ENCODE peak calls at places on chromosomes 3 and 15, in five cellular contexts. D is RWPE1, H is HFF-Myc, X is tibial artery, Y is mesothelial cell of epicardium. B is an unnamed sample.
A peak's percentile ranks its signal among the peaks of the same experiment; 100 is the strongest.

GRCh38 chr15:89781055-89781454 is 4.9 kb downstream of the MESP2 start:
- DNase-seq in D (peak; percentile 33), H (no peak), X (no peak), Y (no peak), B (no peak)

GRCh38 chr3:28575100-28575747 is 226.6 kb upstream of the AZI2 start:
- DNase-seq in D (no peak), H (no peak), X (peak; percentile 71), Y (peak; percentile 19), B (no peak)

GRCh38 chr15:60476713-60477112 is 2.2 kb downstream of the ICE2 start:
- DNase-seq in D (no peak), H (no peak), X (no peak), Y (no peak), B (no peak)

GRCh38 chr3:16883726-16884083 is 1.1 kb upstream of the PLCL2 start:
- DNase-seq in D (no peak), H (no peak), X (no peak), Y (no peak), B (no peak)

GRCh38 chr15:71730277-71731144 is 79.8 kb upstream of the NR2E3 start:
- DNase-seq in D (peak; percentile 69), H (no peak), X (no peak), Y (no peak), B (no peak)

GRCh38 chr15:62782896-62783295 is 259.7 kb upstream of the TPM1 start:
- DNase-seq in D (no peak), H (no peak), X (no peak), Y (no peak), B (no peak)

GRCh38 chr3:86785381-86785780 is 205.6 kb downstream of the VGLL3 start:
- DNase-seq in D (peak; percentile 6), H (no peak), X (no peak), Y (no peak), B (no peak)

GRCh38 chr3:79052054-79052681 is 715.6 kb downstream of the ROBO1 start:
- DNase-seq in D (no peak), H (no peak), X (no peak), Y (no peak), B (no peak)

GRCh38 chr15:99452728-99453643 is 112.8 kb upstream of the MEF2A start:
- DNase-seq in D (no peak), H (no peak), X (peak; percentile 94), Y (no peak), B (peak; percentile 85)

GRCh38 chr3:172107403-172107802 is 68.0 kb downstream of the FNDC3B start:
- DNase-seq in D (no peak), H (no peak), X (no peak), Y (no peak), B (no peak)

GRCh38 chr15:67049351-67050044 is 15.9 kb upstream of the SMAD3 start:
- DNase-seq in D (no peak), H (no peak), X (peak; percentile 77), Y (no peak), B (no peak)

GRCh38 chr15:63339006-63339766 is 42.5 kb downstream of the CA12 start:
- DNase-seq in D (peak; percentile 36), H (no peak), X (no peak), Y (no peak), B (no peak)

GRCh38 chr3:69181592-69182211 is 59.3 kb upstream of the LMOD3 start:
- DNase-seq in D (no peak), H (peak; percentile 57), X (no peak), Y (no peak), B (no peak)

GRCh38 chr3:25782938-25783660 is at the start of gene NGLY1:
- DNase-seq in D (peak; percentile 63), H (peak; percentile 30), X (peak; percentile 91), Y (peak; percentile 73), B (peak; percentile 94)

GRCh38 chr15:52331490-52332240 is 36.1 kb upstream of the MYO5C start:
- DNase-seq in D (peak; percentile 60), H (no peak), X (no peak), Y (no peak), B (no peak)

GRCh38 chr15:73677146-73677607 is 7.0 kb upstream of the CD276 start:
- DNase-seq in D (peak; percentile 49), H (no peak), X (peak; percentile 84), Y (no peak), B (peak; percentile 84)

GRCh38 chr15:47616876-47617275 is 100.4 kb upstream of the SEMA6D start:
- DNase-seq in D (no peak), H (no peak), X (no peak), Y (no peak), B (no peak)

GRCh38 chr3:183434992-183435391 is 6.6 kb upstream of the MCF2L2 start:
- DNase-seq in D (no peak), H (no peak), X (no peak), Y (no peak), B (peak; percentile 27)

GRCh38 chr3:56864886-56865527 is 63.3 kb upstream of the ARHGEF3 start:
- DNase-seq in D (no peak), H (no peak), X (no peak), Y (no peak), B (no peak)

GRCh38 chr3:5348229-5348628 is 160.7 kb downstream of the EDEM1 start:
- DNase-seq in D (no peak), H (no peak), X (no peak), Y (no peak), B (no peak)

GRCh38 chr3:63047068-63047467 is 171.9 kb upstream of the CADPS start:
- DNase-seq in D (no peak), H (no peak), X (no peak), Y (no peak), B (no peak)

DNA sequence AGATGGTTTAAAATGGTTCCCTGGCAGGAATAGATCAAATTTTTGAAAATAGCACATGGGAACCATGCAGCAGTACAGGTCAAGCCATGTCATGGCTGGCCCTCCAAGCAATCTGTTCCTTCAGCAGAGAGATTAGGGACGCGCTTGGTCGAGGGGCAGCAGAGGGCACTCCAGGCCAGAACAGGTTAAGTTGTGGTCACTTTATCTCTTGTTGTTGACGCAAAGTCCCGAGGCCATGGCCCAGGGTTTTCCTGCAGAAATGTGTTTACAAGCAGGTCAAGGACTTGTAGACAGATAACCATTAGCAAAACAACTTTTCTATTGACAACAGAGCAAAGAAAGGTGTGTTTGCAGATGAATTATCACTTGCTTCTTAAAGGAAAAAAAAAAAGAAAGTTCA is 570.0 kb upstream of the NR2F2 start:
- DNase-seq in D (no peak), H (no peak), X (no peak), Y (no peak), B (no peak)
- TF ChIP-seq CTCF in D (no peak), H (no peak), X (no peak), Y (no peak), B (no peak)

DNA sequence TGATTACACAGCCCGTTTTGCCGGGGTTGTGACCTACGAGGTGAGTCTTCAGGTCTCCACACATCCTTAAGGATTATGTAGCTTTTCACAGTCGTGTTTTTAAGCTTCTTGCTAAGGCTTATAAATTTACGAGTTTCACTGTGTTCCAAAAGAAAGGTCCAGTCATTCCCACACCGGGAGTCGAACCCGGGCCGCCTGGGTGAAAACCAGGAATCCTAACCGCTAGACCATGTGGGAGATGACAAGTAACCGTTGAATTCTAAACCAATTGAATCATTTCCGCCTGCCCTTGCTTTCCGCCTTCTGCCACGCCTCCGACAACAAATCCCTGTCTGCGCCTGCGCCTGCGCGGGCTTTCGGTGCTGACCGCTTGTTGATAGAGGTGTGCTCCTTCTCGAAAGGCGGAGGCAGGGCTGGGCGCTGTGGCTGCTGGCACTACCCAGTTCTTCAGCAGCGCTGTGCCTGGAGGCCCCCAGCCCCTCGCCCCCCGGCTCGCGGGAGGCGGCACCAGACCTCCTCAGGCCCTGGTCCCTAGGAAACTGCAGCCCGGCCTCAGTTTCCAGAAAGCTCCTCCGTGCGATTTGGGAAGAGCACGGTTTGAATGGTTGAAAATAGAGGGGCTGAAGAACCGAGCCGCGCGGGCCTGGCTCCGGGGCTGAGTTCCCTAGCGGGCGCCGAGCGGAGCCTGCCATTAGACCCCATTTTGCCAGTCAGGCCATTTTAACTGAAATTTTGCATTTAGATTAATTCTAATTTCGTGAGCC is 219.1 kb upstream of the ATP10A start:
- DNase-seq in D (peak; percentile 98), H (peak; percentile 88), X (peak; percentile 98), Y (peak; percentile 95), B (peak; percentile 99)
- TF ChIP-seq CTCF in D (no peak), H (no peak), X (peak; percentile 12), Y (no peak), B (no peak)

DNA sequence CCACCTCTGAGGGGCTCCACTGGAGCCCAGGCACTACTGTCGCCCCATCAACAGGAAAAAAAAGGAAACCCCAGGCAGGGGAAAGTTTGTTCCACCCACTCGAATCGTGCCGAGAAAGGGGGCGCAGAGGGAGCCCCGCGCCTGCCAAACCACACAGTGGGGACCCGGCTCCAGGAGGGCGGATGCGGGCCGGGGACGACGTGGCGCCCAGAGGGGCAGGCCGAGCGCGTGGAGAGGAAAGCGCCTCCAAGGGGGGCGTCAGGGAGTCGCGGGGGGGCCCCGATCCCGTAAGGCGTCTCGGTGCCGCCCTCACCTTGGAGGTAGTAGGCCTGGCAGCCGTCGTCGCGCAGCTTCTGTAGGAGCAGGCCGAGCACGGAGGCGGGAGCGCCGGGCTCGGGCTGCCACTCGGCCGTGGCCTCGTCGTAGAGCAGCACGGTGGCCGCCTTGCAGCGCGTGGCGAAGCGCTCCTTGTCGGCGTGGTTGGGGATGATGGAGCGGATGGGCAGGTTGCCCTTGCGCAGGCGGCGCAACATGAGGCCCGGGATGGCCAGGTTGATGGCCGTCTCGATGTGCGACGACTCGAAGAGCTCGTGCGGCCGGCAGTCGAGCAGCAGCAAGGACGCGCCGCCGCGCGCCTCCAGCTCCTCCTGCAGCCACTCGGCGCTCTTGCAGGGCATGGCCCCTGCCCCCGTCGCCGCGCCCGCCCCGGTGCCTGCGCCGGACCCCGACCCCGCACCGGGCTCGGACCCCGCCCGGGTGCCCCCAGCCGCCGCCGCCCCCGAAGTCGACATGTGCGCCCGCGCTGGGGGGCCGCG is 627 bp downstream of the DUSP7 start:
- DNase-seq in D (no peak), H (no peak), X (no peak), Y (no peak), B (no peak)
- TF ChIP-seq CTCF in D (no peak), H (no peak), X (peak; percentile 31), Y (no peak), B (no peak)

GRCh38 chr3:47669026-47669749 is 90.5 kb upstream of the CSPG5 start:
- DNase-seq in D (no peak), H (no peak), X (no peak), Y (no peak), B (no peak)
- TF ChIP-seq CTCF in D (no peak), H (no peak), X (no peak), Y (no peak), B (no peak)

B was measured in osteocyte.